ENCODE peak calls at places on chromosomes 11 and 22, in nine cellular contexts. T, P, Y, E, A, H, D, R and W are unnamed samples.

GRCh38 chr11:33721291-33721840 is 14.9 kb downstream of the CD59 start:
- DNase-seq in T (no peak), P (peak), Y (no peak), E (peak), A (no peak), H (no peak), D (no peak), R (no peak), W (no peak)

GRCh38 chr11:33399421-33399820 is 142.2 kb downstream of the HIPK3 start:
- DNase-seq in T (no peak), P (no peak), Y (no peak), E (no peak), A (no peak), H (no peak), D (no peak), R (no peak), W (no peak)

GRCh38 chr11:70616938-70617674 is 218.8 kb downstream of the CTTN start:
- DNase-seq in T (no peak), P (no peak), Y (no peak), E (no peak), A (no peak), H (no peak), D (no peak), R (peak), W (no peak)

GRCh38 chr22:48908547-48908946 is 919.1 kb downstream of the BRD1 start:
- DNase-seq in T (no peak), P (no peak), Y (no peak), E (no peak), A (no peak), H (no peak), D (no peak), R (no peak), W (no peak)

GRCh38 chr11:114243461-114244372 is 52.5 kb upstream of the NNMT start:
- DNase-seq in T (no peak), P (no peak), Y (no peak), E (no peak), A (peak), H (no peak), D (no peak), R (no peak), W (no peak)

GRCh38 chr11:4606231-4607015 is 1.6 kb downstream of the TRIM68 start:
- DNase-seq in T (peak), P (no peak), Y (no peak), E (no peak), A (no peak), H (no peak), D (no peak), R (no peak), W (no peak)

GRCh38 chr11:61482513-61482912 is 26.0 kb upstream of the LRRC10B start:
- DNase-seq in T (no peak), P (peak), Y (peak), E (no peak), A (no peak), H (no peak), D (peak), R (peak), W (no peak)

GRCh38 chr11:64339754-64340408 is at the start of gene CCDC88B:
- DNase-seq in T (no peak), P (no peak), Y (no peak), E (peak), A (no peak), H (no peak), D (peak), R (peak), W (no peak)

GRCh38 chr11:120305286-120305685 is 19.8 kb upstream of the TLCD5 start:
- DNase-seq in T (no peak), P (no peak), Y (no peak), E (no peak), A (no peak), H (no peak), D (no peak), R (no peak), W (no peak)

GRCh38 chr11:72637926-72638325 is 36.3 kb downstream of the PDE2A start:
- DNase-seq in T (no peak), P (no peak), Y (no peak), E (no peak), A (peak), H (peak), D (no peak), R (no peak), W (no peak)

GRCh38 chr11:1970956-1971355 is 23.8 kb downstream of the MRPL23 start:
- DNase-seq in T (no peak), P (no peak), Y (no peak), E (no peak), A (peak), H (no peak), D (no peak), R (no peak), W (no peak)

GRCh38 chr11:120612363-120613263 is 101.1 kb downstream of the GRIK4 start:
- DNase-seq in T (no peak), P (peak), Y (no peak), E (peak), A (peak), H (no peak), D (no peak), R (peak), W (no peak)

GRCh38 chr11:4684631-4685285 is 12.9 kb downstream of the OR51E2 start:
- DNase-seq in T (no peak), P (no peak), Y (no peak), E (no peak), A (no peak), H (no peak), D (no peak), R (no peak), W (no peak)

GRCh38 chr11:134393638-134394037 is 18.4 kb downstream of the B3GAT1 start:
- DNase-seq in T (peak), P (no peak), Y (peak), E (no peak), A (no peak), H (peak), D (no peak), R (peak), W (no peak)

GRCh38 chr11:10606536-10607208 is 38.2 kb upstream of the LYVE1 start:
- DNase-seq in T (no peak), P (peak), Y (no peak), E (no peak), A (no peak), H (no peak), D (no peak), R (peak), W (no peak)

GRCh38 chr11:113507341-113507740 is 32.1 kb upstream of the DRD2 start:
- DNase-seq in T (no peak), P (peak), Y (no peak), E (no peak), A (no peak), H (no peak), D (no peak), R (no peak), W (no peak)

GRCh38 chr22:48057116-48057835 is 1294.8 kb downstream of the TBC1D22A start:
- DNase-seq in T (no peak), P (no peak), Y (no peak), E (no peak), A (no peak), H (no peak), D (no peak), R (no peak), W (no peak)